ENCODE peak calls at places on chromosomes 7 and 10, in nine cellular contexts. S is HepG2, H is left lung, X is upper lobe of right lung, U is GM12878, F is IMR-90, A is psoas muscle, W is A549, M is aorta. D is an unnamed sample. For H3K9me3, the result is how much of the 10 kb centered on the place peaks cover.

GRCh38 chr7:51144178-51144577 is 172.4 kb downstream of the COBL start:
- ATAC-seq in W (no peak), X (no peak), U (no peak), F (no peak), S (no peak), H (no peak), M (no peak), A (no peak), D (no peak)

GRCh38 chr10:1360581-1361164 is 304.5 kb downstream of the WDR37 start:
- ATAC-seq in F (peak), M (no peak), U (no peak), S (no peak), W (no peak), X (no peak), A (no peak), H (peak), D (no peak)

GRCh38 chr10:6136215-6137201 is 47.7 kb downstream of the RBM17 start:
- ATAC-seq in F (peak), H (no peak), W (peak), S (no peak), M (no peak), A (no peak), X (no peak), U (peak), D (no peak)

GRCh38 chr10:12484945-12485805 is 135.8 kb downstream of the CAMK1D start:
- ATAC-seq in A (peak), M (peak), S (peak), U (peak), F (no peak), W (peak), H (peak), X (peak), D (peak)

GRCh38 chr7:47329320-47329926 is 252.5 kb downstream of the TNS3 start:
- ATAC-seq in H (no peak), X (peak), W (no peak), S (no peak), A (no peak), F (no peak), M (no peak), U (no peak), D (no peak)

GRCh38 chr7:138506764-138507163 is 46.7 kb downstream of the TRIM24 start:
- ATAC-seq in H (no peak), W (no peak), M (no peak), X (no peak), S (no peak), F (no peak), A (no peak), U (no peak), D (no peak)

GRCh38 chr10:60295028-60295937 is 94.4 kb downstream of the ANK3 start:
- ATAC-seq in M (no peak), A (no peak), S (no peak), W (no peak), H (peak), U (no peak), F (no peak), X (peak), D (no peak)

GRCh38 chr7:129532375-129532774 is 30.0 kb downstream of the SMKR1 start:
- ATAC-seq in A (no peak), H (no peak), W (no peak), F (no peak), X (peak), M (no peak), U (no peak), S (no peak), D (no peak)

GRCh38 chr10:4043897-4044296 is 258.9 kb upstream of the KLF6 start:
- ATAC-seq in W (no peak), S (no peak), A (no peak), H (no peak), F (no peak), U (no peak), X (peak), M (no peak), D (no peak)

GRCh38 chr10:37456456-37456855 is 331.1 kb downstream of the ANKRD30A start:
- ATAC-seq in M (no peak), H (no peak), S (no peak), X (no peak), W (no peak), U (no peak), A (no peak), F (no peak), D (no peak)

GRCh38 chr10:88881335-88881734 is 1.3 kb downstream of the STAMBPL1 start:
- ATAC-seq in U (no peak), X (no peak), W (no peak), S (no peak), M (no peak), F (no peak), H (no peak), A (no peak), D (no peak)

GRCh38 chr7:24836084-24836483 is 78.8 kb upstream of the GSDME start:
- ATAC-seq in U (peak), S (no peak), F (no peak), X (no peak), W (no peak), H (no peak), M (no peak), A (no peak), D (no peak)

GRCh38 chr7:51154201-51154600 is 162.4 kb downstream of the COBL start:
- ATAC-seq in F (no peak), S (no peak), H (no peak), X (no peak), W (no peak), M (no peak), U (no peak), A (no peak), D (peak)

GRCh38 chr10:12684784-12685183 is 316.7 kb downstream of the CCDC3 start:
- ATAC-seq in U (no peak), S (no peak), W (no peak), M (no peak), H (no peak), X (no peak), F (no peak), A (no peak), D (no peak)

GRCh38 chr10:11162828-11163599 is 145.3 kb downstream of the CELF2 start:
- ATAC-seq in S (no peak), W (no peak), H (peak), F (no peak), U (peak), X (peak), M (no peak), A (peak), D (peak)

GRCh38 chr7:77831481-77831880 is 32.9 kb downstream of the PHTF2 start:
- ATAC-seq in U (no peak), H (no peak), W (no peak), M (no peak), X (no peak), F (no peak), S (no peak), A (no peak), D (no peak)

GRCh38 chr7:76267835-76268183 is 34.7 kb upstream of the HSPB1 start:
- ATAC-seq in A (no peak), S (no peak), H (no peak), X (no peak), U (no peak), F (no peak), M (no peak), W (no peak), D (no peak)

GRCh38 chr10:35746004-35746403 is 103.9 kb upstream of the FZD8 start:
- ATAC-seq in A (no peak), U (no peak), F (no peak), X (no peak), S (no peak), M (no peak), H (no peak), W (no peak), D (no peak)

GRCh38 chr10:114874827-114875541 is 53.4 kb downstream of the FHIP2A start:
- ATAC-seq in A (no peak), F (peak), W (no peak), U (peak), M (peak), S (peak), H (peak), X (peak), D (no peak)

GRCh38 chr7:108613949-108614381 is 44.3 kb downstream of the DNAJB9 start:
- ATAC-seq in S (peak), A (no peak), F (no peak), W (no peak), M (no peak), H (peak), X (peak), U (no peak), D (no peak)

GRCh38 chr7:11570922-11571550 is 261.0 kb downstream of the THSD7A start:
- ATAC-seq in A (no peak), X (no peak), F (no peak), W (peak), H (no peak), S (no peak), U (no peak), M (no peak), D (no peak)

GRCh38 chr7:116159711-116160110 is 50.6 kb upstream of the TES start:
- ATAC-seq in W (no peak), M (no peak), X (no peak), S (no peak), F (no peak), H (no peak), A (no peak), U (peak), D (no peak)

GRCh38 chr10:102476466-102477141 is 25.3 kb upstream of the C10orf95 start:
- ATAC-seq in A (no peak), F (no peak), W (no peak), X (peak), M (no peak), U (no peak), H (peak), S (no peak), D (no peak)

GRCh38 chr10:14153570-14154055 is 177.1 kb downstream of the FRMD4A start:
- ATAC-seq in F (peak), X (no peak), U (no peak), H (no peak), W (no peak), S (no peak), M (peak), A (peak), D (no peak)

GRCh38 chr7:14786314-14786895 is 116.1 kb downstream of the DGKB start:
- ATAC-seq in M (peak), X (peak), F (no peak), S (no peak), H (no peak), W (no peak), A (peak), U (no peak), D (peak)

GRCh38 chr7:107486041-107486440 is 16.2 kb downstream of the GPR22 start:
- ATAC-seq in A (no peak), F (no peak), H (no peak), W (no peak), X (peak), U (peak), M (no peak), S (no peak), D (no peak)

GRCh38 chr7:132181946-132182685 is 394.2 kb downstream of the PLXNA4 start:
- ATAC-seq in S (no peak), U (no peak), X (no peak), H (no peak), F (no peak), W (no peak), M (no peak), A (no peak), D (no peak)

GRCh38 chr7:40845959-40846358 is 711.2 kb downstream of the SUGCT start:
- ATAC-seq in A (no peak), X (no peak), W (no peak), S (no peak), U (no peak), M (no peak), H (no peak), F (no peak), D (no peak)

GRCh38 chr10:77105756-77106155 is 531.9 kb downstream of the KCNMA1 start:
- ATAC-seq in H (peak), F (no peak), X (no peak), W (no peak), A (no peak), U (no peak), S (no peak), M (peak), D (no peak)

GRCh38 chr10:24974978-24975377 is 22.6 kb upstream of the PRTFDC1 start:
- ATAC-seq in X (peak), M (peak), H (peak), W (no peak), A (peak), F (peak), S (peak), U (no peak), D (peak)

GRCh38 chr10:43203491-43204393 is 63.1 kb downstream of the RASGEF1A start:
- ATAC-seq in W (peak), H (peak), U (peak), X (peak), M (peak), F (no peak), A (peak), S (peak), D (no peak)

GRCh38 chr10:95552680-95553342 is 8.4 kb downstream of the SORBS1 start:
- ATAC-seq in U (no peak), A (peak), M (no peak), F (no peak), S (peak), X (no peak), W (no peak), H (no peak), D (no peak)

GRCh38 chr7:49855281-49855980 is 82.0 kb downstream of the VWC2 start:
- ATAC-seq in H (no peak), F (no peak), W (no peak), S (no peak), M (no peak), U (no peak), A (no peak), X (no peak), D (no peak)

GRCh38 chr7:44376429-44377133 is 51.2 kb upstream of the CAMK2B start:
- ATAC-seq in S (no peak), H (no peak), M (no peak), A (no peak), W (no peak), F (no peak), U (no peak), X (peak), D (no peak)

GRCh38 chr7:128123291-128124037 is 92.2 kb upstream of the LRRC4 start:
- ATAC-seq in S (peak), X (no peak), U (peak), A (no peak), W (peak), M (no peak), F (no peak), H (no peak), D (no peak)

GRCh38 chr10:58414270-58415041 is 29.2 kb downstream of the TFAM start:
- ATAC-seq in X (no peak), M (peak), W (peak), H (peak), F (peak), U (no peak), S (peak), A (peak), D (peak)

GRCh38 chr7:64990936-64991335 is at the start of gene ZNF117:
- ATAC-seq in A (no peak), M (no peak), X (no peak), U (no peak), H (no peak), F (no peak), S (no peak), W (no peak), D (no peak)
- H3K9me3 ChIP-seq in A (under half), M (under half), X (under half), U (under half), H (under half), F (under half), S (half or more), W (half or more), D (under half)

DNA sequence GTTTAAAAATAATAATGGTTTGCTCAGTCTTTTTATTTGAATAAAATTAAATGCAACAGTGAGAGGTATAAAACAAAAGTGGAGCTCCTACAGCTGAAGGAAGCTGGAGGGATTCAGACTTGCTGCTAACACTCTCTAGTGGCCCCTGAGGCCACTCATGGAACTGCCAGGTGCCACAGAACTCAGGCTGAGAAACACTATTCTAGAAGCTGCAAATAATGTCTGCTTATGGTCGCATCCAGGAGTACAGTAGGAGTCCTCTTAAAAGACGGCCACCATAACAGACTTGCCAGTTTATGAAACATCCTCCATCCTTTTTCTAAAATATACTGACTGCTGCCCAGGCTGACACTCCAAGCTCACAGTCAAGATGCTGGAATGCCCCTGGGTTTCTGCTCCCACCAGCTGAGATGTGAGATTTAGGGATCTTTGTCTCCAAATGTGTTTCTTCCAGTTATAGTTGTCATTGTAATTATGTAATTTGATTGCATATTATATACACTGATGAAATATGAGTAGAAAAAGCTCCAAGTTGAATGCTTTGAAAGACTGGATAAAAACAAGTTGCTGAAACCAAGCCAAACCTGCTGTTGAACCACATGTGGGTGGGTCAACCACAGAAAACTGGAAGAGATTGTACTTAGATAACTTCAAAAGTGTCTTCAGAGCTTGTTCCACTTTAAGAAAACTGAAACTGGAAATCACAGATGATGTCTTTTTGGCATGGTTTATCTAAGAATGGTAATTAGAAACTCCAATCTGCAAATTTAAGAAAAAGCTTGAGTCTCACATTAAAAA is 213.7 kb upstream of the AOAH start:
- ATAC-seq in X (no peak), W (no peak), U (no peak), M (no peak), A (no peak), H (no peak), F (no peak), S (peak), D (no peak)
- H3K9me3 ChIP-seq in X (under half), W (under half), U (half or more), M (under half), A (under half), H (under half), F (under half), S (under half), D (half or more)

GRCh38 chr7:57210871-57211270 is 78.6 kb upstream of the ZNF479 start:
- ATAC-seq in U (no peak), F (no peak), S (no peak), X (no peak), H (no peak), A (no peak), M (no peak), W (no peak), D (no peak)
- H3K9me3 ChIP-seq in U (under half), F (under half), S (half or more), X (under half), H (under half), A (under half), M (under half), W (under half), D (under half)

GRCh38 chr7:17440831-17441230 is 142.4 kb downstream of the AHR start:
- ATAC-seq in H (no peak), M (no peak), W (no peak), S (no peak), A (no peak), U (no peak), X (no peak), F (no peak), D (no peak)

GRCh38 chr7:17444673-17445072 is 146.2 kb downstream of the AHR start:
- ATAC-seq in S (no peak), A (no peak), U (no peak), H (peak), M (no peak), W (peak), F (no peak), X (no peak), D (no peak)

GRCh38 chr7:17446340-17446739 is 147.9 kb downstream of the AHR start:
- ATAC-seq in S (no peak), U (no peak), M (no peak), X (no peak), H (no peak), F (no peak), A (no peak), W (no peak), D (no peak)

GRCh38 chr7:17441557-17441956 is 143.1 kb downstream of the AHR start:
- ATAC-seq in X (no peak), F (no peak), H (no peak), M (no peak), S (no peak), A (no peak), W (no peak), U (no peak), D (no peak)

GRCh38 chr7:17444151-17444550 is 145.7 kb downstream of the AHR start:
- ATAC-seq in A (no peak), H (no peak), W (no peak), F (no peak), M (no peak), U (no peak), S (no peak), X (no peak), D (no peak)
- H3K9me3 ChIP-seq in A (under half), H (under half), W (under half), F (under half), M (under half), U (under half), S (under half), X (under half), D (under half)

DNA sequence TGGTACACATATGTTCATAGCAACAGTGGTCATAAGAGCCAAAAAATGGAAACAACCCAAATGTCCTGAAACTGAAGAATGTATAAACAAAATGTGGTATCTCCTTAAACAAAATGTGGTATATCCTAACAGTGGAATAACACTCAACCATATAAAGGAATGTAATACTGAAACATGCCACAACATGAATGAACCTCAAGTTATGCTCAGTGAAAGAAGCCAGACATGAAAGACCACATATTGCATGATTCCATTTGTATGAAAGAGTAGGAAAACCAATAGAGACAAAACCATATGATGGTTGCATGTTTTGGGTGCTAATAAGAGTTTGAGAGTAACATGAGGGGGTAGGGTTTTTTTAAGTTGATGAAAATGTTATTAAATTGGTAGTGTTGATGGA is 3.1 kb downstream of the GJC3 start:
- ATAC-seq in X (no peak), M (no peak), S (no peak), H (no peak), W (no peak), F (no peak), A (no peak), U (no peak), D (no peak)
- H3K9me3 ChIP-seq in X (under half), M (under half), S (under half), H (under half), W (under half), F (under half), A (under half), U (under half), D (under half)

GRCh38 chr7:57202274-57202673 is 70.0 kb upstream of the ZNF479 start:
- ATAC-seq in X (no peak), W (no peak), U (no peak), S (no peak), A (no peak), M (no peak), H (no peak), F (no peak), D (no peak)
- H3K9me3 ChIP-seq in X (under half), W (under half), U (under half), S (half or more), A (under half), M (under half), H (under half), F (under half), D (under half)

D was measured in gastroesophageal sphincter.